ENCODE peak calls at places on chromosomes 11 and 22, in five cellular contexts. F, U, H, G and W are unnamed samples.
A peak's percentile ranks its signal among the peaks of the same experiment; 100 is the strongest.

GRCh38 chr11:70201876-70202861 is 927 bp upstream of the FADD start:
- DNase-seq in F (no peak), H (no peak), G (no peak), U (no peak), W (no peak)

GRCh38 chr22:44211256-44211945 is 30.7 kb downstream of the PARVG start:
- DNase-seq in U (no peak), F (no peak), H (no peak), G (no peak), W (no peak)

GRCh38 chr11:60821827-60822599 is 19.9 kb upstream of the CCDC86 start:
- DNase-seq in U (no peak), G (no peak), F (no peak), H (peak; percentile 44), W (no peak)

GRCh38 chr11:14124345-14124744 is 161.8 kb downstream of the SPON1 start:
- DNase-seq in G (no peak), H (no peak), U (no peak), F (no peak), W (no peak)

GRCh38 chr11:1889941-1890855 is 1.5 kb downstream of the PRR33 start:
- DNase-seq in U (no peak), H (peak; percentile 37), G (no peak), F (no peak), W (no peak)

GRCh38 chr22:38202437-38203089 is 769 bp downstream of the MAFF start:
- DNase-seq in F (peak; percentile 74), G (peak; percentile 50), H (peak; percentile 76), U (no peak), W (no peak)

GRCh38 chr11:12430351-12430750 is 53.0 kb downstream of the PARVA start:
- DNase-seq in U (no peak), H (no peak), F (no peak), G (no peak), W (no peak)

GRCh38 chr11:69418576-69419296 is 62.7 kb upstream of the LINC01488 start:
- DNase-seq in H (no peak), F (no peak), U (no peak), G (no peak), W (no peak)

GRCh38 chr11:945986-946385 is 20.3 kb downstream of the AP2A2 start:
- DNase-seq in F (no peak), U (no peak), H (no peak), G (peak; percentile 59), W (no peak)

GRCh38 chr11:66008468-66009101 is 3.2 kb upstream of the CST6 start:
- DNase-seq in F (no peak), H (no peak), G (no peak), U (no peak), W (no peak)

GRCh38 chr11:30346068-30346688 is 23.3 kb downstream of the ARL14EP start:
- DNase-seq in U (peak; percentile 15), F (no peak), G (peak; percentile 52), H (peak; percentile 43), W (peak; percentile 12)

GRCh38 chr11:66339163-66339675 is 3.0 kb upstream of the RIN1 start:
- DNase-seq in H (no peak), G (no peak), F (no peak), U (no peak), W (no peak)

GRCh38 chr11:19715373-19715772 is 2.7 kb downstream of the NAV2 start:
- DNase-seq in F (no peak), U (no peak), G (no peak), H (no peak), W (peak; percentile 83)

GRCh38 chr22:33539902-33540751 is 380.1 kb downstream of the LARGE1 start:
- DNase-seq in G (peak; percentile 100), H (no peak), U (no peak), F (no peak), W (no peak)

GRCh38 chr22:37887610-37888378 is 18.3 kb upstream of the MICALL1 start:
- DNase-seq in G (no peak), F (no peak), U (no peak), H (no peak), W (no peak)

GRCh38 chr11:19892876-19893275 is 180.2 kb downstream of the NAV2 start:
- DNase-seq in F (no peak), G (no peak), H (no peak), U (no peak), W (no peak)

GRCh38 chr22:46240506-46240905 is 9.6 kb downstream of the CDPF1 start:
- DNase-seq in G (no peak), U (no peak), H (no peak), F (no peak), W (no peak)

GRCh38 chr22:46240073-46240472 is 10.0 kb downstream of the CDPF1 start:
- DNase-seq in U (no peak), H (no peak), G (no peak), F (no peak), W (no peak)

GRCh38 chr22:46239261-46240048 is 10.6 kb downstream of the CDPF1 start:
- DNase-seq in F (no peak), H (no peak), G (no peak), U (no peak), W (no peak)

GRCh38 chr22:46237453-46238158 is 12.5 kb downstream of the CDPF1 start:
- DNase-seq in U (no peak), G (no peak), F (no peak), H (no peak), W (no peak)

DNA sequence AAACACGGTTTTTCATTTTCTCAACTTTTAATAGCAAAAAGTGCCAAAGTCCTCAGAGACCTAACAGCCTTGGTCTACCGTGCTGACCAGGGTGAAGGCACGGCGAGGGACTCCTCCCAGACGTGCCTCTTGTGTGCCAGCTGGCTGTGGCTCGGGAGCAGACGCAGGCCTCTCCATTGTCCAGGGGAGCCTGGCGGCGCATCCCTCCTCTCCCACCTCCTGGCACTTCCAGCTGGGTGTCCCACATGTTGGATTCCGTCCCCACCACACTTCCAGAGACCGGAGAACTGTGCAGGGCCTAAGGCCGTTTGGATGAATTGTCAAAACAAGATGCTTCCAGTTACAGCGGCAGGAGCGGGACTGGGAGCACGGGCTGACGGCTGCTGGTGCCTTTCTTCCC is 11.6 kb downstream of the CDPF1 start:
- DNase-seq in G (no peak), U (no peak), H (peak; percentile 55), F (no peak), W (no peak)
- H3K4me1 ChIP-seq in G (peaks cover 14% of the 10 kb centered on the region), U (no peaks in the 10 kb centered on the region), H (peaks cover 5% of the 10 kb centered on the region), F (no peaks in the 10 kb centered on the region), W (no peaks in the 10 kb centered on the region)

GRCh38 chr22:48944433-48944755 is 883.3 kb downstream of the BRD1 start:
- DNase-seq in G (no peak), H (no peak), U (no peak), F (no peak), W (no peak)
- H3K9me3 ChIP-seq in G (no peaks in the 10 kb centered on the region), H (no peaks in the 10 kb centered on the region), U (no peaks in the 10 kb centered on the region), F (no peaks in the 10 kb centered on the region), W (no peaks in the 10 kb centered on the region)

GRCh38 chr22:50208430-50208938 is 7.7 kb downstream of the SELENOO start:
- DNase-seq in F (no peak), G (no peak), U (no peak), H (no peak), W (no peak)

GRCh38 chr22:50207383-50208031 is 6.7 kb downstream of the SELENOO start:
- DNase-seq in F (no peak), H (no peak), U (no peak), G (no peak), W (no peak)

GRCh38 chr22:50208939-50209892 is 8.4 kb downstream of the SELENOO start:
- DNase-seq in G (no peak), U (no peak), H (no peak), F (no peak), W (no peak)

GRCh38 chr22:50205781-50206569 is 5.2 kb downstream of the SELENOO start:
- DNase-seq in G (no peak), H (no peak), F (no peak), U (no peak), W (no peak)

GRCh38 chr22:50206599-50206998 is 5.8 kb downstream of the SELENOO start:
- DNase-seq in U (no peak), H (peak; percentile 87), F (peak; percentile 76), G (peak; percentile 35), W (no peak)
- TF ChIP-seq SIN3A in U (no peak), H (no peak), F (no peak), G (no peak), W (no peak)

DNA sequence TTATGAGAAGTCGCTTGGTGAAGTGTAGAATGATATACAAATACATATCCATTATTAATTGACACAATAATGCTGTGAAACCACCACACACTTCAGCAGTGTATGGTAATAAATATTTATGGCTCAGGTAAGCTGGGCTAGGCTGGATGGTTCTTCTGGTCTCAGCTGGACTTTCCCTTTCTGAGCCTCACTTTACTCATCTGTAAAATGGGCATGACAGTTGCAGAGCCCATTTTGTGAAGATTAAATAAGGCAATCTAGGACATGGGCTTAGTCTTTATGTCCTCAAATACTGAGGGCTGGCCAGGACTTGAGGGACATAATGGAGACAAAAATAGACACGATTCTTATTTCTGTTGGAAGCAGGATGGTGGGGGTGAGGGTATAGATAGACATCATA is 196.1 kb downstream of the MIAT start:
- DNase-seq in U (no peak), F (no peak), H (no peak), G (no peak), W (no peak)
- H3K4me1 ChIP-seq in U (no peaks in the 10 kb centered on the region), F (peaks cover 3% of the 10 kb centered on the region), H (no peaks in the 10 kb centered on the region), G (no peaks in the 10 kb centered on the region), W (no peaks in the 10 kb centered on the region)

DNA sequence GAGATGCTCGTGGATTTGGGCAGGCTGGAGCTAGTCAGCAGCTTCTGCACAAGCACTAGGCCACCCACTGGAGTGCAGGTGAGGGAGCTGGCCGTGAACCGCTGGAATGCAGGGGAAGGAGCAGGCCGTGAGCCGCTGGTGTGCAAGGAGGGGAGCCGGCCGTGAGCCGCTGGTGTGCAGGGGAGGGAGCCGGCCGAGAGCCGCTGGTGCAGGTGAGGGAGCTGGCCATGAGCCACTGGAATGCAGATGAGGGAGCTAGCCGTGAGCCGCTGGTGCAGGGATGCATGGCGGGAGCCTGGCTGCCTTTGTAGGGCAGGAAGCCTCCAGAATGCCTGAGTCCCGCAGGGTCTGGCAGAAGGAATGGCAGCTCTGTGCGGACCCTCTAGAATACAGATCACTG is 4220.0 kb upstream of the OR11H1 start:
- DNase-seq in G (no peak), U (no peak), F (no peak), H (no peak), W (no peak)
- H3K9me3 ChIP-seq in G (peaks cover 93% of the 10 kb centered on the region), U (peaks cover 17% of the 10 kb centered on the region), F (peaks cover 77% of the 10 kb centered on the region), H (peaks cover 4% of the 10 kb centered on the region), W (no peaks in the 10 kb centered on the region)

GRCh38 chr22:29912605-29913398 is 29.8 kb downstream of the MTMR3 start:
- DNase-seq in F (no peak), G (no peak), U (no peak), H (no peak), W (no peak)
- TF ChIP-seq SIN3A in F (no peak), G (no peak), U (no peak), H (peak; percentile 39), W (no peak)

GRCh38 chr11:80606726-80607125 is 1165.9 kb upstream of the TENM4 start:
- DNase-seq in U (no peak), H (no peak), G (no peak), F (no peak), W (no peak)

GRCh38 chr11:80598905-80599304 is 1158.1 kb upstream of the TENM4 start:
- DNase-seq in F (no peak), U (no peak), H (no peak), G (no peak), W (no peak)

GRCh38 chr11:80603472-80603871 is 1162.6 kb upstream of the TENM4 start:
- DNase-seq in U (no peak), G (no peak), H (no peak), F (no peak), W (no peak)
- H3K4me1 ChIP-seq in U (no peaks in the 10 kb centered on the region), G (no peaks in the 10 kb centered on the region), H (no peaks in the 10 kb centered on the region), F (no peaks in the 10 kb centered on the region), W (no peaks in the 10 kb centered on the region)